ENCODE peak calls at places on chromosome 7, in four cellular contexts. One of them, this sample, is unnamed.

GRCh38 chr7:77444123-77444522 is 28.0 kb upstream of the GSAP start:
- DNase-seq in SK-N-SH: no peak
- DNase-seq in transverse colon: no peak
- DNase-seq in HCT116: no peak
- DNase-seq in this sample: no peak

GRCh38 chr7:76340617-76341131 is 18.1 kb downstream of the YWHAG start:
- DNase-seq in HCT116: no peak
- DNase-seq in transverse colon: no peak
- DNase-seq in SK-N-SH: no peak
- DNase-seq in this sample: no peak

GRCh38 chr7:117982071-117983055 is 109.1 kb upstream of the CTTNBP2 start:
- DNase-seq in SK-N-SH: no peak
- DNase-seq in transverse colon: peak
- DNase-seq in HCT116: no peak
- DNase-seq in this sample: no peak

GRCh38 chr7:8365499-8366110 is 67.8 kb upstream of the NXPH1 start:
- DNase-seq in SK-N-SH: no peak
- DNase-seq in transverse colon: no peak
- DNase-seq in HCT116: peak
- DNase-seq in this sample: no peak

GRCh38 chr7:3762146-3762831 is 461.2 kb downstream of the SDK1 start:
- DNase-seq in transverse colon: no peak
- DNase-seq in SK-N-SH: no peak
- DNase-seq in HCT116: no peak
- DNase-seq in this sample: no peak

GRCh38 chr7:44765579-44766415 is 17.1 kb downstream of the ZMIZ2 start:
- DNase-seq in transverse colon: no peak
- DNase-seq in HCT116: no peak
- DNase-seq in SK-N-SH: no peak
- DNase-seq in this sample: no peak

GRCh38 chr7:113710310-113711106 is 208.3 kb downstream of the PPP1R3A start:
- DNase-seq in SK-N-SH: peak
- DNase-seq in transverse colon: peak
- DNase-seq in HCT116: peak
- DNase-seq in this sample: peak

GRCh38 chr7:158740657-158741293 is 36.2 kb upstream of the NCAPG2 start:
- DNase-seq in HCT116: no peak
- DNase-seq in SK-N-SH: no peak
- DNase-seq in transverse colon: no peak
- DNase-seq in this sample: peak

GRCh38 chr7:154591544-154591943 is 411.4 kb downstream of the PAXIP1 start:
- DNase-seq in SK-N-SH: peak
- DNase-seq in HCT116: no peak
- DNase-seq in transverse colon: no peak
- DNase-seq in this sample: no peak

GRCh38 chr7:70417061-70417655 is 714.8 kb upstream of the GALNT17 start:
- DNase-seq in SK-N-SH: peak
- DNase-seq in transverse colon: no peak
- DNase-seq in HCT116: no peak
- DNase-seq in this sample: no peak

GRCh38 chr7:71636329-71636728 is 504.4 kb downstream of the GALNT17 start:
- DNase-seq in SK-N-SH: no peak
- DNase-seq in HCT116: no peak
- DNase-seq in transverse colon: no peak
- DNase-seq in this sample: no peak

GRCh38 chr7:73683916-73684693 is 708 bp downstream of the BUD23 start:
- DNase-seq in transverse colon: no peak
- DNase-seq in SK-N-SH: no peak
- DNase-seq in HCT116: no peak
- DNase-seq in this sample: no peak

GRCh38 chr7:157004839-157005455 is 5.5 kb downstream of the MNX1 start:
- DNase-seq in HCT116: no peak
- DNase-seq in transverse colon: no peak
- DNase-seq in SK-N-SH: peak
- DNase-seq in this sample: no peak

GRCh38 chr7:192701-193536 is 548 bp downstream of the FAM20C start:
- DNase-seq in transverse colon: peak
- DNase-seq in SK-N-SH: peak
- DNase-seq in HCT116: no peak
- DNase-seq in this sample: no peak

GRCh38 chr7:70014472-70015232 is 416.4 kb downstream of the AUTS2 start:
- DNase-seq in SK-N-SH: no peak
- DNase-seq in HCT116: no peak
- DNase-seq in transverse colon: no peak
- DNase-seq in this sample: no peak

DNA sequence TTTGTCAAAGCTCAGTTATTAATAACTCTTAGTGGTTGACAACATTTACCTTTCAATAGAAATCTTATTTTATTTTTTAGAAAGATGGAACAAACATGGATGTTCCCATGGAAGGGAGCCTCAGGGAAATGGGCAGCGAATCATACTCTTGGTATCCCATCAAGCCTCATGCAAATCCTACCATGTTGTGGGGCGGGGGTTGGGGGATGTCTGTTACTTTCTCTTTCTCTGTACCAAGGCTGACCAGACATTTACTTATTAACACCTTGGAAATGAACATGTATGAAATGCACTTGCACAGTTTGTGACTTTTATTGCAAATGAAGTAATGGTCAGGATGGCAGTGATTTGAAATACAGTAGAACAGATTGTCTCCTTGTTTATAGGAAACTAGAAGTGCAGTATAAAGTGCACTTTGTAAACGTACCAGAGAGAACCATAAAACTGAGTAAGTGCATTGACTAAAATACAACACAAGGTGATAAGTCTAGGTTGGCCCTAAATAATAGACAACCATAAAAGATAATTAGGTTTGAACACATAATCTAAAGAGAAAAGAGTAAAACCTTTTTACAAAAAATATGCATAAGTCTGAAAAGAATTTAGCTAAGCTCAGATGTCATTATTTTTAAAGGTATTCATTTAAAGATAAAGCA is 32.4 kb downstream of the SEMA3D start:
- DNase-seq in HCT116: no peak
- DNase-seq in SK-N-SH: no peak
- DNase-seq in transverse colon: no peak
- DNase-seq in this sample: no peak
- H3K27ac ChIP-seq in HCT116: no peak
- H3K27ac ChIP-seq in SK-N-SH: no peak
- H3K27ac ChIP-seq in transverse colon: no peak
- H3K27ac ChIP-seq in this sample: no peak

GRCh38 chr7:16398211-16399017 is 22.9 kb downstream of the CRPPA start:
- DNase-seq in transverse colon: no peak
- DNase-seq in SK-N-SH: no peak
- DNase-seq in HCT116: no peak
- DNase-seq in this sample: no peak
- TF ChIP-seq POLR2AphosphoS5 in transverse colon: peak
- TF ChIP-seq POLR2AphosphoS5 in SK-N-SH: no peak
- TF ChIP-seq POLR2AphosphoS5 in HCT116: no peak
- TF ChIP-seq POLR2AphosphoS5 in this sample: no peak

DNA sequence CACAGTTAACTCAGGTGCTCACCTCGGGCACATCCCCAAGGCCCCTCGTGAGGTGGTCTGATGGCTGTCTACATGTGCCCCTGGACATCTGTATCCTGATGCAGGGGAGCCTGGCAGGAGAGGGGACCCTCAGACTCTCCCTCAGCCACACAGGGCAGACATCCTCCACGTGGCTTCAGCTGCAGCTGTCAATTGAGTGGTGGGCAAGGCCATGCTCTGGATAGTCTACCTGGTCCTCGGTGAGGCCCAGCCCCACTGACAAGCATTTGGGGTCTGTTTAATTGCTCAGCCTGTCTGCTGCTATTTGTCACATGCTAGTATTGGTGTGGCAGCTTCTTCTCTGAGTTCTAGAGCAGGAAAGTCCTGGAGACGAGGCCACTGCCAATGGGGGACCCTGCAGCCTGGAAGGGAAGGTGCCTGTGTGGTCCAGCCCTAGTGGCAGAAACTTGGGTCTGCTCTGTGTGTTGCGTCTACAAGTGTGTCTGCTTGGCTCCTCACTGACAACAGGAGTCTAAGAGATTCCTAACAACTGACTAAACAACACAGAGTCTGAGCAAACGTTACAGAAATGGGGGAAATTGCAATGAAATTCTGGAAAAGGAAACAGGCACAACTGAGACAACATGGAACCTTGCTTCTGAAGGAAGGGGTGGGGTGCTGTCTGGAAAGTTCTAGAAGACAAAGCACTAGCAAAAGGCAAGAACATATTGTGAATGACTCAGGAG is 59.3 kb upstream of the IGFBP3 start:
- DNase-seq in SK-N-SH: no peak
- DNase-seq in transverse colon: no peak
- DNase-seq in HCT116: no peak
- DNase-seq in this sample: no peak
- TF ChIP-seq CTCF in SK-N-SH: peak
- TF ChIP-seq CTCF in transverse colon: no peak
- TF ChIP-seq CTCF in HCT116: no peak
- TF ChIP-seq CTCF in this sample: no peak

GRCh38 chr7:103445228-103446020 is 583 bp downstream of the SLC26A5 start:
- DNase-seq in SK-N-SH: peak
- DNase-seq in transverse colon: no peak
- DNase-seq in HCT116: no peak
- DNase-seq in this sample: no peak

GRCh38 chr7:103437623-103438022 is 8.4 kb downstream of the SLC26A5 start:
- DNase-seq in transverse colon: no peak
- DNase-seq in HCT116: no peak
- DNase-seq in SK-N-SH: no peak
- DNase-seq in this sample: no peak

DNA sequence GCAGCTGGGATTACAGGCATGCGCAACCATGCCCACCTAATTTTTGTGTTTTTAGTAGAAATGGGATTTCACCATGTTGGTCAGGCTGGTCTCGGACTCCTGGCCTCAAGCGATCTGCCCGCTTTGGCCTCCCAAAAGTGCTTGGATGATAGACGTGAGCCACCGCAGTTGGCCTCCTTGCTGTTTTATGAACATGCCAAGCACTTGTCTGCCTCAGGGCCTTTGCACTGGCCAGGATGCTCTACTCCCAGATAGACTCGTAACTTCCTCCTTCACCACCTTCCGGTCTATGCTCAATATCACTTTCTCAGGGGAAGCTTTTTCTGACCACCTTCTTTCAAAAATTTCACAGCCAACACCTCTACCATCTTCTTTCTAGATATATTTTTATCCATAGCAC is 6.3 kb downstream of the SLC26A5 start:
- DNase-seq in SK-N-SH: no peak
- DNase-seq in HCT116: no peak
- DNase-seq in transverse colon: no peak
- DNase-seq in this sample: no peak
- H3K27ac ChIP-seq in SK-N-SH: no peak
- H3K27ac ChIP-seq in HCT116: no peak
- H3K27ac ChIP-seq in transverse colon: no peak
- H3K27ac ChIP-seq in this sample: no peak

GRCh38 chr7:81112731-81113130 is 193.9 kb upstream of the SEMA3C start:
- DNase-seq in SK-N-SH: no peak
- DNase-seq in transverse colon: no peak
- DNase-seq in HCT116: no peak
- DNase-seq in this sample: no peak
- TF ChIP-seq POLR2AphosphoS5 in SK-N-SH: no peak
- TF ChIP-seq POLR2AphosphoS5 in transverse colon: no peak
- TF ChIP-seq POLR2AphosphoS5 in HCT116: no peak
- TF ChIP-seq POLR2AphosphoS5 in this sample: no peak

GRCh38 chr7:28409716-28410627 is 2.3 kb upstream of the CREB5 start:
- DNase-seq in SK-N-SH: peak
- DNase-seq in transverse colon: peak
- DNase-seq in HCT116: no peak
- DNase-seq in this sample: peak

GRCh38 chr7:28408974-28409715 is 3.2 kb upstream of the CREB5 start:
- DNase-seq in HCT116: peak
- DNase-seq in transverse colon: peak
- DNase-seq in SK-N-SH: peak
- DNase-seq in this sample: peak

GRCh38 chr7:28414453-28414852 is 2.1 kb downstream of the CREB5 start:
- DNase-seq in HCT116: no peak
- DNase-seq in SK-N-SH: no peak
- DNase-seq in transverse colon: no peak
- DNase-seq in this sample: no peak

GRCh38 chr7:28410628-28411578 is 1.4 kb upstream of the CREB5 start:
- DNase-seq in HCT116: no peak
- DNase-seq in SK-N-SH: peak
- DNase-seq in transverse colon: peak
- DNase-seq in this sample: no peak

GRCh38 chr7:28411876-28412662 is at the start of gene CREB5:
- DNase-seq in transverse colon: no peak
- DNase-seq in HCT116: no peak
- DNase-seq in SK-N-SH: no peak
- DNase-seq in this sample: no peak
- TF ChIP-seq CTCF in transverse colon: no peak
- TF ChIP-seq CTCF in HCT116: no peak
- TF ChIP-seq CTCF in SK-N-SH: no peak
- TF ChIP-seq CTCF in this sample: no peak

GRCh38 chr7:32495298-32496051 is at the start of gene AVL9:
- DNase-seq in HCT116: peak
- DNase-seq in transverse colon: peak
- DNase-seq in SK-N-SH: peak
- DNase-seq in this sample: peak

GRCh38 chr7:32489788-32490126 is 423 bp downstream of the LSM5 start:
- DNase-seq in transverse colon: no peak
- DNase-seq in SK-N-SH: no peak
- DNase-seq in HCT116: no peak
- DNase-seq in this sample: no peak

GRCh38 chr7:32490127-32490796 is at the start of gene LSM5:
- DNase-seq in HCT116: peak
- DNase-seq in SK-N-SH: peak
- DNase-seq in transverse colon: peak
- DNase-seq in this sample: peak

GRCh38 chr7:32496052-32496813 is 944 bp downstream of the AVL9 start:
- DNase-seq in SK-N-SH: peak
- DNase-seq in HCT116: no peak
- DNase-seq in transverse colon: no peak
- DNase-seq in this sample: no peak

DNA sequence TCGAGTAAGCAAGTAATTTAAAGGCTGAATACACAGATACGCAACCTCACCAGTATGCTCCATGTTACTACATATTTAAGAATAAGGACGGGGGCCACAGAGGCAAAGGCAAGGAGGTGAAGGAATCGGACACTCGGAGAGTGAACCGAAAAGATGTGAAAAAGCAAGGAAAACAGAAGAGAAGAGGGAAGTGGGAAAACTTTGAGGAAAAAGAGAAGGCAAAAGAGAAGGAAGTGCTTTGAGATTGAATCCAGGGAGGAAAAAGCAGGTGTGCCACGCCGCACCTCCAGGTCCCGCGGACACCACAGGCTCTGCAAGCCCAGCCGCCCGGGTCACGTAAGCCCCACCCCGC is 367 bp upstream of the AVL9 start:
- DNase-seq in HCT116: no peak
- DNase-seq in SK-N-SH: no peak
- DNase-seq in transverse colon: no peak
- DNase-seq in this sample: no peak
- H3K27ac ChIP-seq in HCT116: peak
- H3K27ac ChIP-seq in SK-N-SH: peak
- H3K27ac ChIP-seq in transverse colon: peak
- H3K27ac ChIP-seq in this sample: peak